ENCODE peak calls at places on chromosomes 2 and 18, in nine cellular contexts. One of them, this sample, is unnamed.

GRCh38 chr18:8705941-8706544 is 687 bp downstream of the MTCL1 start:
- DNase-seq in stimulated activated CD4-positive, alpha-beta T cell treated with anti-CD3 and anti-CD28 coated beads, Interleukin-4, amount 100 ng/mL, for 48 hours: no peak
- DNase-seq in NCI-H1417: peak
- DNase-seq in left ventricle myocardium superior: peak
- DNase-seq in Calu3: peak
- DNase-seq in progenitor cell of endocrine pancreas: no peak
- DNase-seq in H9: no peak
- DNase-seq in CD4-positive, alpha-beta T cell: peak
- DNase-seq in ecto neural progenitor cell: peak
- DNase-seq in this sample: no peak

GRCh38 chr18:1872274-1872673 is 699.0 kb downstream of the METTL4 start:
- DNase-seq in stimulated activated CD4-positive, alpha-beta T cell treated with anti-CD3 and anti-CD28 coated beads, Interleukin-4, amount 100 ng/mL, for 48 hours: no peak
- DNase-seq in H9: no peak
- DNase-seq in ecto neural progenitor cell: no peak
- DNase-seq in left ventricle myocardium superior: no peak
- DNase-seq in NCI-H1417: no peak
- DNase-seq in Calu3: no peak
- DNase-seq in CD4-positive, alpha-beta T cell: no peak
- DNase-seq in progenitor cell of endocrine pancreas: no peak
- DNase-seq in this sample: no peak

GRCh38 chr2:40455661-40456060 is 3.8 kb upstream of the SLC8A1 start:
- DNase-seq in NCI-H1417: no peak
- DNase-seq in left ventricle myocardium superior: peak
- DNase-seq in Calu3: no peak
- DNase-seq in H9: no peak
- DNase-seq in progenitor cell of endocrine pancreas: no peak
- DNase-seq in ecto neural progenitor cell: no peak
- DNase-seq in CD4-positive, alpha-beta T cell: no peak
- DNase-seq in stimulated activated CD4-positive, alpha-beta T cell treated with anti-CD3 and anti-CD28 coated beads, Interleukin-4, amount 100 ng/mL, for 48 hours: no peak
- DNase-seq in this sample: no peak

GRCh38 chr2:136137982-136138381 is 20.0 kb upstream of the CXCR4 start:
- DNase-seq in stimulated activated CD4-positive, alpha-beta T cell treated with anti-CD3 and anti-CD28 coated beads, Interleukin-4, amount 100 ng/mL, for 48 hours: no peak
- DNase-seq in progenitor cell of endocrine pancreas: no peak
- DNase-seq in left ventricle myocardium superior: no peak
- DNase-seq in NCI-H1417: no peak
- DNase-seq in H9: no peak
- DNase-seq in Calu3: no peak
- DNase-seq in CD4-positive, alpha-beta T cell: no peak
- DNase-seq in ecto neural progenitor cell: no peak
- DNase-seq in this sample: no peak

GRCh38 chr18:2083691-2084090 is 487.6 kb downstream of the METTL4 start:
- DNase-seq in ecto neural progenitor cell: no peak
- DNase-seq in stimulated activated CD4-positive, alpha-beta T cell treated with anti-CD3 and anti-CD28 coated beads, Interleukin-4, amount 100 ng/mL, for 48 hours: no peak
- DNase-seq in CD4-positive, alpha-beta T cell: no peak
- DNase-seq in left ventricle myocardium superior: peak
- DNase-seq in NCI-H1417: no peak
- DNase-seq in progenitor cell of endocrine pancreas: no peak
- DNase-seq in H9: peak
- DNase-seq in Calu3: peak
- DNase-seq in this sample: peak

GRCh38 chr2:44934521-44934961 is 7.0 kb upstream of the SIX3 start:
- DNase-seq in H9: peak
- DNase-seq in CD4-positive, alpha-beta T cell: no peak
- DNase-seq in Calu3: no peak
- DNase-seq in progenitor cell of endocrine pancreas: no peak
- DNase-seq in left ventricle myocardium superior: no peak
- DNase-seq in NCI-H1417: peak
- DNase-seq in stimulated activated CD4-positive, alpha-beta T cell treated with anti-CD3 and anti-CD28 coated beads, Interleukin-4, amount 100 ng/mL, for 48 hours: no peak
- DNase-seq in ecto neural progenitor cell: no peak
- DNase-seq in this sample: no peak

GRCh38 chr18:2482711-2483475 is 88.4 kb downstream of the METTL4 start:
- DNase-seq in CD4-positive, alpha-beta T cell: no peak
- DNase-seq in H9: no peak
- DNase-seq in left ventricle myocardium superior: no peak
- DNase-seq in progenitor cell of endocrine pancreas: no peak
- DNase-seq in NCI-H1417: no peak
- DNase-seq in stimulated activated CD4-positive, alpha-beta T cell treated with anti-CD3 and anti-CD28 coated beads, Interleukin-4, amount 100 ng/mL, for 48 hours: no peak
- DNase-seq in ecto neural progenitor cell: no peak
- DNase-seq in Calu3: no peak
- DNase-seq in this sample: no peak

GRCh38 chr2:212595036-212595654 is 56.5 kb upstream of the ERBB4 start:
- DNase-seq in CD4-positive, alpha-beta T cell: no peak
- DNase-seq in Calu3: no peak
- DNase-seq in stimulated activated CD4-positive, alpha-beta T cell treated with anti-CD3 and anti-CD28 coated beads, Interleukin-4, amount 100 ng/mL, for 48 hours: no peak
- DNase-seq in ecto neural progenitor cell: no peak
- DNase-seq in progenitor cell of endocrine pancreas: no peak
- DNase-seq in NCI-H1417: peak
- DNase-seq in left ventricle myocardium superior: no peak
- DNase-seq in H9: no peak
- DNase-seq in this sample: peak

GRCh38 chr2:233015048-233015645 is 2.1 kb upstream of the NGEF start:
- DNase-seq in Calu3: no peak
- DNase-seq in stimulated activated CD4-positive, alpha-beta T cell treated with anti-CD3 and anti-CD28 coated beads, Interleukin-4, amount 100 ng/mL, for 48 hours: no peak
- DNase-seq in CD4-positive, alpha-beta T cell: no peak
- DNase-seq in H9: peak
- DNase-seq in NCI-H1417: no peak
- DNase-seq in ecto neural progenitor cell: no peak
- DNase-seq in progenitor cell of endocrine pancreas: no peak
- DNase-seq in left ventricle myocardium superior: no peak
- DNase-seq in this sample: no peak

GRCh38 chr2:143708682-143709081 is 579.5 kb downstream of the ARHGAP15 start:
- DNase-seq in ecto neural progenitor cell: no peak
- DNase-seq in H9: no peak
- DNase-seq in NCI-H1417: no peak
- DNase-seq in CD4-positive, alpha-beta T cell: no peak
- DNase-seq in left ventricle myocardium superior: no peak
- DNase-seq in progenitor cell of endocrine pancreas: no peak
- DNase-seq in stimulated activated CD4-positive, alpha-beta T cell treated with anti-CD3 and anti-CD28 coated beads, Interleukin-4, amount 100 ng/mL, for 48 hours: no peak
- DNase-seq in Calu3: no peak
- DNase-seq in this sample: no peak

GRCh38 chr2:95018301-95018700 is 7.2 kb upstream of the MAL start:
- DNase-seq in left ventricle myocardium superior: no peak
- DNase-seq in ecto neural progenitor cell: no peak
- DNase-seq in progenitor cell of endocrine pancreas: no peak
- DNase-seq in NCI-H1417: no peak
- DNase-seq in stimulated activated CD4-positive, alpha-beta T cell treated with anti-CD3 and anti-CD28 coated beads, Interleukin-4, amount 100 ng/mL, for 48 hours: no peak
- DNase-seq in Calu3: no peak
- DNase-seq in H9: no peak
- DNase-seq in CD4-positive, alpha-beta T cell: no peak
- DNase-seq in this sample: no peak

GRCh38 chr2:240575101-240575965 is 7.0 kb downstream of the RNPEPL1 start:
- DNase-seq in ecto neural progenitor cell: no peak
- DNase-seq in stimulated activated CD4-positive, alpha-beta T cell treated with anti-CD3 and anti-CD28 coated beads, Interleukin-4, amount 100 ng/mL, for 48 hours: no peak
- DNase-seq in progenitor cell of endocrine pancreas: no peak
- DNase-seq in Calu3: no peak
- DNase-seq in H9: no peak
- DNase-seq in left ventricle myocardium superior: no peak
- DNase-seq in CD4-positive, alpha-beta T cell: no peak
- DNase-seq in NCI-H1417: no peak
- DNase-seq in this sample: no peak

This sample was measured in NAMALWA.